ENCODE peak calls at places on chromosomes 3 and 15, in seven cellular contexts. F is GM03348, E is NCI-H446 treated with DMSO at 0.1 percent for 48 hours, O is NCI-H1436, Z is DMS153, L is HuH-7, R is Calu3. N is an unnamed sample.

GRCh38 chr15:53693729-53694533 is 65.5 kb downstream of the WDR72 start:
- DNase-seq in L (no peak), Z (no peak), E (peak), R (no peak), F (no peak), O (no peak), N (no peak)

GRCh38 chr3:56878046-56878445 is 76.3 kb upstream of the ARHGEF3 start:
- DNase-seq in Z (no peak), R (no peak), O (no peak), E (no peak), F (peak), L (no peak), N (no peak)

GRCh38 chr3:5692446-5692845 is 504.9 kb downstream of the EDEM1 start:
- DNase-seq in E (no peak), F (no peak), R (no peak), L (no peak), Z (no peak), O (no peak), N (no peak)

GRCh38 chr3:133457465-133458067 is 57.7 kb downstream of the BFSP2 start:
- DNase-seq in Z (no peak), F (no peak), R (no peak), O (no peak), E (peak), L (no peak), N (no peak)

GRCh38 chr15:95405447-95405846 is 925.1 kb upstream of the NR2F2 start:
- DNase-seq in L (no peak), E (no peak), O (no peak), F (peak), R (no peak), Z (no peak), N (no peak)

GRCh38 chr15:77421370-77421700 is 647 bp downstream of the HMG20A start:
- DNase-seq in R (peak), F (no peak), O (no peak), E (no peak), Z (no peak), L (no peak), N (no peak)

GRCh38 chr3:64218329-64218728 is 6.9 kb downstream of the PRICKLE2 start:
- DNase-seq in R (no peak), Z (no peak), O (no peak), F (no peak), L (no peak), E (no peak), N (no peak)

GRCh38 chr15:101183226-101183925 is 68.5 kb downstream of the CHSY1 start:
- DNase-seq in R (no peak), O (no peak), F (no peak), E (no peak), Z (no peak), L (no peak), N (no peak)

GRCh38 chr3:33047842-33048834 is 48.8 kb downstream of the GLB1 start:
- DNase-seq in O (no peak), L (no peak), Z (no peak), E (no peak), F (no peak), R (no peak), N (no peak)

GRCh38 chr3:103712320-103713008 is 1277.6 kb downstream of the ZPLD1 start:
- DNase-seq in F (peak), L (no peak), O (no peak), Z (no peak), E (no peak), R (no peak), N (no peak)

GRCh38 chr15:83554558-83554957 is 99.4 kb upstream of the ADAMTSL3 start:
- DNase-seq in R (no peak), Z (no peak), E (no peak), L (no peak), F (no peak), O (no peak), N (no peak)

GRCh38 chr3:23580337-23580736 is 225.4 kb upstream of the UBE2E1 start:
- DNase-seq in F (no peak), Z (no peak), R (no peak), O (no peak), E (no peak), L (no peak), N (no peak)

GRCh38 chr3:15345051-15345607 is 12.7 kb upstream of the SH3BP5 start:
- DNase-seq in R (no peak), L (no peak), O (no peak), F (no peak), Z (peak), E (no peak), N (no peak)

GRCh38 chr3:4809970-4810369 is 169.3 kb upstream of the BHLHE40 start:
- DNase-seq in E (no peak), L (no peak), O (no peak), R (no peak), F (peak), Z (no peak), N (no peak)

GRCh38 chr15:42171795-42172194 is 15.4 kb upstream of the PLA2G4F start:
- DNase-seq in E (no peak), F (no peak), Z (no peak), L (no peak), O (no peak), R (no peak), N (no peak)

GRCh38 chr3:39260957-39261356 is 18.9 kb downstream of the CX3CR1 start:
- DNase-seq in L (peak), O (no peak), Z (peak), F (peak), E (no peak), R (peak), N (peak)

GRCh38 chr3:146177072-146177936 is 16.3 kb upstream of the PLOD2 start:
- DNase-seq in R (no peak), L (no peak), Z (no peak), F (no peak), O (no peak), E (no peak), N (no peak)

GRCh38 chr3:40470706-40471105 is 6.2 kb upstream of the ZNF619 start:
- DNase-seq in R (no peak), O (no peak), E (no peak), Z (no peak), F (no peak), L (no peak), N (no peak)

GRCh38 chr3:13484861-13485590 is 4.9 kb downstream of the HDAC11 start:
- DNase-seq in Z (peak), R (peak), O (no peak), E (no peak), L (peak), F (peak), N (peak)

GRCh38 chr15:25960273-25960672 is 97.1 kb upstream of the ATP10A start:
- DNase-seq in Z (no peak), E (no peak), L (no peak), R (no peak), F (no peak), O (no peak), N (no peak)

GRCh38 chr3:168820748-168821445 is 725.2 kb upstream of the GOLIM4 start:
- DNase-seq in O (no peak), R (no peak), E (no peak), Z (no peak), L (no peak), F (no peak), N (no peak)

GRCh38 chr3:23450806-23451205 is 247.7 kb downstream of the UBE2E2 start:
- DNase-seq in E (no peak), R (no peak), F (no peak), Z (no peak), L (no peak), O (no peak), N (no peak)

GRCh38 chr3:159761377-159761776 is 227.3 kb upstream of the IL12A start:
- DNase-seq in L (no peak), F (peak), R (no peak), E (peak), Z (no peak), O (no peak), N (no peak)

N was measured in RWPE2.